ENCODE peak calls at places on chromosomes 1 and 21, in seven cellular contexts. C is kidney, L is esophagus squamous epithelium, R is neural crest cell, V is progenitor cell of endocrine pancreas, P is GM20000, H is GM06990. T is an unnamed sample.
A peak's percentile ranks its signal among the peaks of the same experiment; 100 is the strongest.

GRCh38 chr1:5915587-5916571 is 76.3 kb downstream of the NPHP4 start:
- DNase-seq in R (peak; percentile 25), C (no peak), L (no peak), P (peak; percentile 75), V (no peak), H (no peak), T (no peak)

GRCh38 chr1:182389619-182390047 is 2.0 kb downstream of the GLUL start:
- DNase-seq in C (no peak), P (no peak), R (no peak), H (no peak), V (no peak), L (no peak), T (no peak)

GRCh38 chr1:99119193-99119592 is 114.5 kb upstream of the PLPPR5 start:
- DNase-seq in H (no peak), R (no peak), V (no peak), L (no peak), P (no peak), C (no peak), T (no peak)

GRCh38 chr1:91099746-91100621 is 78.1 kb upstream of the ZNF644 start:
- DNase-seq in H (no peak), V (no peak), R (no peak), C (no peak), P (no peak), L (no peak), T (no peak)

GRCh38 chr1:246588322-246588721 is 22.1 kb downstream of the CNST start:
- DNase-seq in L (no peak), C (no peak), R (no peak), H (no peak), P (no peak), V (no peak), T (no peak)

GRCh38 chr1:236064674-236065508 is at the start of gene NID1:
- DNase-seq in V (peak; percentile 64), P (peak; percentile 72), L (no peak), H (peak; percentile 66), C (peak; percentile 95), R (peak; percentile 71), T (peak; percentile 72)

GRCh38 chr21:45478115-45478801 is 64.0 kb downstream of the SLC19A1 start:
- DNase-seq in H (no peak), C (no peak), P (peak; percentile 90), R (peak; percentile 78), L (no peak), V (peak; percentile 66), T (peak; percentile 76)

GRCh38 chr1:119358661-119359060 is 9.9 kb upstream of the HAO2 start:
- DNase-seq in C (no peak), R (no peak), P (no peak), V (no peak), H (no peak), L (no peak), T (no peak)

GRCh38 chr1:203127672-203128611 is at the start of gene ADORA1:
- DNase-seq in R (peak; percentile 48), P (no peak), L (no peak), H (no peak), V (peak; percentile 51), C (peak; percentile 88), T (peak; percentile 69)

GRCh38 chr1:111110197-111110899 is 29.5 kb downstream of the DRAM2 start:
- DNase-seq in V (no peak), L (no peak), C (no peak), R (no peak), P (no peak), H (no peak), T (no peak)

GRCh38 chr21:34156957-34157356 is 83.6 kb downstream of the MRPS6 start:
- DNase-seq in P (no peak), V (no peak), R (no peak), L (no peak), H (no peak), C (no peak), T (no peak)

GRCh38 chr1:29548091-29548490 is 311.8 kb downstream of the PTPRU start:
- DNase-seq in L (no peak), H (no peak), P (no peak), C (no peak), R (no peak), V (no peak), T (no peak)

GRCh38 chr1:83791821-83792437 is 207.0 kb downstream of the TTLL7 start:
- DNase-seq in P (no peak), L (no peak), C (no peak), H (no peak), R (no peak), V (no peak), T (no peak)

GRCh38 chr1:41073971-41074370 is 52.4 kb upstream of the SLFNL1 start:
- DNase-seq in P (no peak), H (no peak), V (no peak), C (no peak), L (no peak), R (no peak), T (no peak)

GRCh38 chr1:56284933-56285332 is 294.4 kb downstream of the PLPP3 start:
- DNase-seq in V (no peak), H (no peak), R (no peak), L (no peak), C (no peak), P (no peak), T (no peak)

GRCh38 chr1:194774535-194774934 is 1588.1 kb upstream of the B3GALT2 start:
- DNase-seq in V (no peak), C (no peak), R (no peak), L (no peak), P (no peak), H (no peak), T (no peak)

GRCh38 chr1:74811421-74812179 is 78.6 kb downstream of the TYW3 start:
- DNase-seq in L (no peak), C (no peak), P (peak; percentile 11), H (peak; percentile 10), R (no peak), V (no peak), T (no peak)

GRCh38 chr1:71465093-71465492 is 384.3 kb upstream of the ZRANB2 start:
- DNase-seq in R (no peak), C (no peak), V (no peak), H (no peak), P (no peak), L (no peak), T (no peak)

GRCh38 chr1:71463144-71463543 is 382.3 kb upstream of the ZRANB2 start:
- DNase-seq in P (no peak), V (no peak), H (no peak), R (no peak), L (no peak), C (no peak), T (no peak)

GRCh38 chr1:71461416-71461815 is 380.6 kb upstream of the ZRANB2 start:
- DNase-seq in P (no peak), R (no peak), L (no peak), C (no peak), V (no peak), H (no peak), T (no peak)

GRCh38 chr1:71462247-71462646 is 381.4 kb upstream of the ZRANB2 start:
- DNase-seq in P (no peak), H (no peak), L (no peak), C (no peak), R (no peak), V (no peak), T (no peak)

GRCh38 chr1:71464016-71464415 is 383.2 kb upstream of the ZRANB2 start:
- DNase-seq in H (no peak), P (no peak), L (no peak), V (no peak), C (no peak), R (no peak), T (no peak)
- TF ChIP-seq CTCF in H (no peak), P (no peak), L (no peak), V (no peak), C (no peak), R (no peak), T (no peak)

DNA sequence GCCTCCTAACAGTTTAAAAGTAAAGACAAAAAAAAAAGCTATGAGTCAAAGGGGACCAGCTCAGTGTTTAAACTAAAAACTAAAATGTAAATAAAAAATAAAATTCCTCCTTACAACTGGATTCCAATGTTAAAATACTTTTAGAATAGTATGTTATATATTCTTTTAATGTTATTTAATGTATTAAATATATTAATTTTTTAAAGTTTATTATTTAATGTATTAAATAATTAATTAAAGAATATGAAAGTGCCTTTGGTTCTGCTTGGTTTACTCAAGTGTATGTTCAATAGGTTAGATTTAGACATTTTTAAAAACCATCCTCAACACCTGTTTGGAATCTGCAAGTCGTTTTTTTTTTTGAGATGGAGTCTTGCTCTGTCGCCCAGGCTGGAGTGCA is 13.1 kb downstream of the ACBD6 start:
- DNase-seq in H (no peak), P (no peak), C (no peak), L (no peak), R (no peak), V (no peak), T (no peak)
- TF ChIP-seq CTCF in H (no peak), P (no peak), C (no peak), L (no peak), R (no peak), V (no peak), T (no peak)

GRCh38 chr1:186330758-186331157 is 44.3 kb downstream of the TPR start:
- DNase-seq in V (no peak), C (no peak), H (no peak), P (no peak), R (no peak), L (no peak), T (no peak)
- TF ChIP-seq CTCF in V (peak; percentile 54), C (no peak), H (peak; percentile 35), P (no peak), R (peak; percentile 60), L (no peak), T (peak; percentile 73)

GRCh38 chr1:1014896-1015681 is 1.8 kb downstream of the ISG15 start:
- DNase-seq in V (no peak), C (no peak), R (peak; percentile 38), P (peak; percentile 22), L (no peak), H (no peak), T (no peak)
- TF ChIP-seq CTCF in V (peak; percentile 43), C (peak; percentile 17), R (peak; percentile 48), P (peak; percentile 32), L (no peak), H (peak; percentile 57), T (no peak)

DNA sequence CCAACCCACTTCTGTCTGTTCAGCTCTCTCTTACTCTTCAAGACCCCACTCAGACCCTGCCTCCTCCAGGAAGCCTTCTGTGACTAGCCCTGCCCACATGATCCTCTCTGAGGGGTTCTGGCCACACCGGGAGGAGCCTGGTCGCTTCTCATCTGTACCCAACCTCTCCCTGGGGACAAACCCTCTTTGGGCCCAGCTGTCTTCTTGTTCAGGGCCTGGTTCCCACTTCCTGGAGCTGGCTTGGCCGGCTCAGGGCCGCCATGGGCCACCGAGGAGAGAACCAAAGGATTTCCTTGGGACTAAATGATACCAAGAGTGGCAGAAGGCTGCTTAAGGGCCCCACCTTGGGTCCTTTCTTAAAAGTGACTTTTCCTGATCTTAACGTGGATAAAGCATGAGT is 124.7 kb upstream of the ZBTB40 start:
- DNase-seq in R (no peak), V (no peak), H (no peak), L (no peak), C (peak; percentile 39), P (no peak), T (no peak)
- TF ChIP-seq CTCF in R (no peak), V (no peak), H (no peak), L (no peak), C (no peak), P (no peak), T (no peak)

DNA sequence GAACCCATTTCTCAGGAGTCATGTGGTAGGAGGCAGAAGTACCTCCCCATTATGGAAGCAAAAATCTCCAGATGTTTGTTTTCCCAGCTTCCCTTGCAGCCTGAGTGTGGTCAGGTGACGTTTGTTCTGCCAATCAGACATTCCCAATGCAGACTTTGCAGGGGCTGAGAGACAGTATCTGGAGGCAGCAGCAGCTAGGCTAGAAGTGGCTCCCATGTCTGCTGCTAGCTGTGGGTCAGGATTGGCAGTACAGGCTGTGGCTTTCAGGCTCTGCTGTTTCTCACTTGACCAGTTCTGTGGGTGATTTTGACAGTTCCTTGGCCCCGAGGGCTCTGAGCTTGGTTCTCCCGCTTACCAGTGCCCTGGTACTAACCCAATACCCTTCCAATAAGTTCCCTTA is 58.6 kb upstream of the NBPF3 start:
- DNase-seq in V (no peak), P (no peak), L (no peak), H (no peak), R (no peak), C (no peak), T (no peak)
- TF ChIP-seq CTCF in V (no peak), P (no peak), L (no peak), H (no peak), R (no peak), C (no peak), T (no peak)

T was measured in endothelial cell.